ENCODE peak calls at places on chromosomes 4 and X, in nine cellular contexts. One of them, this sample, is unnamed.
A peak's percentile ranks its signal among the peaks of the same experiment; 100 is the strongest.

GRCh38 chrX:136063340-136064079 is 78.3 kb downstream of the SLC9A6 start:
- DNase-seq in IMR-90: no peak
- DNase-seq in spleen: no peak
- DNase-seq in AG04450: no peak
- DNase-seq in H9: no peak
- DNase-seq in mesendoderm: peak; percentile 44
- DNase-seq in PC-9: peak; percentile 87
- DNase-seq in aorta: peak; percentile 56
- DNase-seq in GM23338: no peak
- DNase-seq in this sample: no peak

GRCh38 chr4:31107362-31107761 is 387.2 kb downstream of the PCDH7 start:
- DNase-seq in IMR-90: peak; percentile 57
- DNase-seq in spleen: no peak
- DNase-seq in AG04450: no peak
- DNase-seq in H9: no peak
- DNase-seq in mesendoderm: no peak
- DNase-seq in PC-9: no peak
- DNase-seq in aorta: no peak
- DNase-seq in GM23338: no peak
- DNase-seq in this sample: no peak

GRCh38 chrX:119648421-119648775 is 42.2 kb upstream of the NKRF start:
- DNase-seq in IMR-90: no peak
- DNase-seq in spleen: no peak
- DNase-seq in AG04450: no peak
- DNase-seq in H9: no peak
- DNase-seq in mesendoderm: no peak
- DNase-seq in PC-9: no peak
- DNase-seq in aorta: no peak
- DNase-seq in GM23338: no peak
- DNase-seq in this sample: no peak

GRCh38 chr4:56995525-56995924 is 16.8 kb downstream of the POLR2B start:
- DNase-seq in IMR-90: peak; percentile 97
- DNase-seq in spleen: no peak
- DNase-seq in AG04450: peak; percentile 87
- DNase-seq in H9: no peak
- DNase-seq in mesendoderm: no peak
- DNase-seq in PC-9: no peak
- DNase-seq in aorta: peak; percentile 65
- DNase-seq in GM23338: no peak
- DNase-seq in this sample: peak; percentile 18

GRCh38 chr4:95294291-95294690 is 254.5 kb downstream of the UNC5C start:
- DNase-seq in IMR-90: no peak
- DNase-seq in spleen: no peak
- DNase-seq in AG04450: no peak
- DNase-seq in H9: no peak
- DNase-seq in mesendoderm: no peak
- DNase-seq in PC-9: no peak
- DNase-seq in aorta: no peak
- DNase-seq in GM23338: no peak
- DNase-seq in this sample: no peak

GRCh38 chr4:106238819-106239420 is 77.1 kb downstream of the TBCK start:
- DNase-seq in IMR-90: peak; percentile 34
- DNase-seq in spleen: no peak
- DNase-seq in AG04450: no peak
- DNase-seq in H9: peak; percentile 46
- DNase-seq in mesendoderm: peak; percentile 81
- DNase-seq in PC-9: no peak
- DNase-seq in aorta: no peak
- DNase-seq in GM23338: peak; percentile 80
- DNase-seq in this sample: no peak

GRCh38 chr4:97016186-97016945 is 1126.9 kb downstream of the STPG2 start:
- DNase-seq in IMR-90: no peak
- DNase-seq in spleen: no peak
- DNase-seq in AG04450: no peak
- DNase-seq in H9: no peak
- DNase-seq in mesendoderm: no peak
- DNase-seq in PC-9: no peak
- DNase-seq in aorta: no peak
- DNase-seq in GM23338: no peak
- DNase-seq in this sample: no peak

GRCh38 chr4:48162162-48162561 is 28.1 kb upstream of the TXK start:
- DNase-seq in IMR-90: peak; percentile 35
- DNase-seq in spleen: no peak
- DNase-seq in AG04450: no peak
- DNase-seq in H9: no peak
- DNase-seq in mesendoderm: no peak
- DNase-seq in PC-9: no peak
- DNase-seq in aorta: no peak
- DNase-seq in GM23338: no peak
- DNase-seq in this sample: no peak

GRCh38 chr4:111880116-111880515 is 265.1 kb upstream of the FAM241A start:
- DNase-seq in IMR-90: no peak
- DNase-seq in spleen: no peak
- DNase-seq in AG04450: no peak
- DNase-seq in H9: no peak
- DNase-seq in mesendoderm: no peak
- DNase-seq in PC-9: no peak
- DNase-seq in aorta: no peak
- DNase-seq in GM23338: no peak
- DNase-seq in this sample: no peak

GRCh38 chr4:120718979-120719566 is 203.5 kb downstream of the PRDM5 start:
- DNase-seq in IMR-90: peak; percentile 49
- DNase-seq in spleen: no peak
- DNase-seq in AG04450: peak; percentile 8
- DNase-seq in H9: peak; percentile 43
- DNase-seq in mesendoderm: peak; percentile 69
- DNase-seq in PC-9: no peak
- DNase-seq in aorta: no peak
- DNase-seq in GM23338: peak; percentile 65
- DNase-seq in this sample: no peak

GRCh38 chr4:39472396-39472795 is 13.5 kb downstream of the LIAS start:
- DNase-seq in IMR-90: no peak
- DNase-seq in spleen: no peak
- DNase-seq in AG04450: no peak
- DNase-seq in H9: no peak
- DNase-seq in mesendoderm: no peak
- DNase-seq in PC-9: no peak
- DNase-seq in aorta: no peak
- DNase-seq in GM23338: no peak
- DNase-seq in this sample: no peak

GRCh38 chr4:67151376-67152343 is 393.6 kb downstream of the CENPC start:
- DNase-seq in IMR-90: no peak
- DNase-seq in spleen: peak; percentile 63
- DNase-seq in AG04450: no peak
- DNase-seq in H9: no peak
- DNase-seq in mesendoderm: no peak
- DNase-seq in PC-9: no peak
- DNase-seq in aorta: no peak
- DNase-seq in GM23338: no peak
- DNase-seq in this sample: no peak

GRCh38 chr4:113445286-113445685 is 316.3 kb downstream of the CAMK2D start:
- DNase-seq in IMR-90: peak; percentile 94
- DNase-seq in spleen: no peak
- DNase-seq in AG04450: no peak
- DNase-seq in H9: no peak
- DNase-seq in mesendoderm: no peak
- DNase-seq in PC-9: no peak
- DNase-seq in aorta: peak; percentile 74
- DNase-seq in GM23338: no peak
- DNase-seq in this sample: peak; percentile 87

GRCh38 chr4:139329665-139330200 is 27.5 kb upstream of the NDUFC1 start:
- DNase-seq in IMR-90: no peak
- DNase-seq in spleen: no peak
- DNase-seq in AG04450: no peak
- DNase-seq in H9: no peak
- DNase-seq in mesendoderm: peak; percentile 27
- DNase-seq in PC-9: peak; percentile 58
- DNase-seq in aorta: no peak
- DNase-seq in GM23338: peak; percentile 25
- DNase-seq in this sample: no peak

GRCh38 chr4:76194325-76194724 is 19.3 kb downstream of the SCARB2 start:
- DNase-seq in IMR-90: peak; percentile 94
- DNase-seq in spleen: no peak
- DNase-seq in AG04450: peak; percentile 74
- DNase-seq in H9: no peak
- DNase-seq in mesendoderm: no peak
- DNase-seq in PC-9: peak; percentile 89
- DNase-seq in aorta: no peak
- DNase-seq in GM23338: no peak
- DNase-seq in this sample: peak; percentile 95

GRCh38 chrX:6679988-6680387 is 145.1 kb upstream of the VCX3A start:
- DNase-seq in IMR-90: no peak
- DNase-seq in spleen: no peak
- DNase-seq in AG04450: no peak
- DNase-seq in H9: no peak
- DNase-seq in mesendoderm: no peak
- DNase-seq in PC-9: no peak
- DNase-seq in aorta: no peak
- DNase-seq in GM23338: no peak
- DNase-seq in this sample: no peak
- H3K27ac ChIP-seq in IMR-90: no peak overlapping the region
- H3K27ac ChIP-seq in spleen: no peak overlapping the region
- H3K27ac ChIP-seq in AG04450: no peak overlapping the region
- H3K27ac ChIP-seq in H9: no peak overlapping the region
- H3K27ac ChIP-seq in mesendoderm: no peak overlapping the region
- H3K27ac ChIP-seq in PC-9: no peak overlapping the region
- H3K27ac ChIP-seq in aorta: no peak overlapping the region
- H3K27ac ChIP-seq in GM23338: no peak overlapping the region
- H3K27ac ChIP-seq in this sample: no peak overlapping the region

GRCh38 chr4:791866-792630 is 33.9 kb downstream of the CPLX1 start:
- DNase-seq in IMR-90: no peak
- DNase-seq in spleen: no peak
- DNase-seq in AG04450: no peak
- DNase-seq in H9: peak; percentile 71
- DNase-seq in mesendoderm: peak; percentile 44
- DNase-seq in PC-9: no peak
- DNase-seq in aorta: no peak
- DNase-seq in GM23338: peak; percentile 85
- DNase-seq in this sample: no peak
- H3K27ac ChIP-seq in IMR-90: no peak overlapping the region
- H3K27ac ChIP-seq in spleen: no peak overlapping the region
- H3K27ac ChIP-seq in AG04450: no peak overlapping the region
- H3K27ac ChIP-seq in H9: no peak overlapping the region
- H3K27ac ChIP-seq in mesendoderm: no peak overlapping the region
- H3K27ac ChIP-seq in PC-9: no peak overlapping the region
- H3K27ac ChIP-seq in aorta: no peak overlapping the region
- H3K27ac ChIP-seq in GM23338: no peak overlapping the region
- H3K27ac ChIP-seq in this sample: no peak overlapping the region

GRCh38 chr4:181951265-181951664 is 291.9 kb upstream of the TENM3 start:
- DNase-seq in IMR-90: no peak
- DNase-seq in spleen: no peak
- DNase-seq in AG04450: no peak
- DNase-seq in H9: no peak
- DNase-seq in mesendoderm: no peak
- DNase-seq in PC-9: no peak
- DNase-seq in aorta: no peak
- DNase-seq in GM23338: no peak
- DNase-seq in this sample: no peak

GRCh38 chr4:181950372-181951127 is 292.7 kb upstream of the TENM3 start:
- DNase-seq in IMR-90: no peak
- DNase-seq in spleen: no peak
- DNase-seq in AG04450: no peak
- DNase-seq in H9: no peak
- DNase-seq in mesendoderm: peak; percentile 29
- DNase-seq in PC-9: no peak
- DNase-seq in aorta: no peak
- DNase-seq in GM23338: no peak
- DNase-seq in this sample: no peak

GRCh38 chr4:181952478-181952877 is 290.7 kb upstream of the TENM3 start:
- DNase-seq in IMR-90: peak; percentile 96
- DNase-seq in spleen: no peak
- DNase-seq in AG04450: peak; percentile 84
- DNase-seq in H9: no peak
- DNase-seq in mesendoderm: peak; percentile 7
- DNase-seq in PC-9: no peak
- DNase-seq in aorta: no peak
- DNase-seq in GM23338: no peak
- DNase-seq in this sample: peak; percentile 86

GRCh38 chr4:181946902-181947301 is 296.3 kb upstream of the TENM3 start:
- DNase-seq in IMR-90: peak; percentile 58
- DNase-seq in spleen: no peak
- DNase-seq in AG04450: no peak
- DNase-seq in H9: no peak
- DNase-seq in mesendoderm: no peak
- DNase-seq in PC-9: no peak
- DNase-seq in aorta: no peak
- DNase-seq in GM23338: no peak
- DNase-seq in this sample: no peak

DNA sequence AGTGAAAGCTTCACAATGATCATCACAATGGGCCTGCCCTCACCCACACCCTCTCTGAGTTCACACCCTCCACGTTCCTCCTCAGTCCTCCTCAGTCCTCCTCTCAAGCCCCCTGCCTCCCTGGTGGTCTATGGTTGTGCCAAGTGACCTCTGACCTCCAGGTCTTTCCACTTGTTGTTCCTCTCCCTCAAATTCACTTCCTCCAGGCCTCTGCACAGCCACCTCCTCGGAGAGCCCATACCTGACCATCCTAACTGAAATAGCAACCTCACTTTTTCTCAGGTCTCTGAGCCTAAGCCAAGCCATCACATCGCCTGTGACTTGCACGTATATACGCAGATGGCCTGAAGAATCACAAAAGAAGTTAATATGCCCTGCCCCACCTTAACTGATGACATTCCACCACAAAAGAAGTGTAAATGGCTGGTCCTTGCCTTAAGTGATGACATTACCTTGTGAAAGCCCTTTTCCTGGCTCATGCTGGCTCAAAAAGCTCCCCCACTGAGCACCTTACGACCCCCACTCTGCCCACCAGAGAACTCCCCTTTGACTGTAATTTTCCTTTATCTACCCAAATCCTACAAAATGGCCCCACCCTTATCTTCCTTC is 293.4 kb upstream of the TENM3 start:
- DNase-seq in IMR-90: no peak
- DNase-seq in spleen: no peak
- DNase-seq in AG04450: no peak
- DNase-seq in H9: peak; percentile 85
- DNase-seq in mesendoderm: peak; percentile 36
- DNase-seq in PC-9: no peak
- DNase-seq in aorta: no peak
- DNase-seq in GM23338: peak; percentile 80
- DNase-seq in this sample: no peak
- H3K27ac ChIP-seq in IMR-90: no peak overlapping the region
- H3K27ac ChIP-seq in spleen: no peak overlapping the region
- H3K27ac ChIP-seq in AG04450: no peak overlapping the region
- H3K27ac ChIP-seq in H9: peak overlapping the region; percentile 89
- H3K27ac ChIP-seq in mesendoderm: peak overlapping the region; percentile 39
- H3K27ac ChIP-seq in PC-9: no peak overlapping the region
- H3K27ac ChIP-seq in aorta: no peak overlapping the region
- H3K27ac ChIP-seq in GM23338: peak overlapping the region; percentile 96
- H3K27ac ChIP-seq in this sample: no peak overlapping the region

DNA sequence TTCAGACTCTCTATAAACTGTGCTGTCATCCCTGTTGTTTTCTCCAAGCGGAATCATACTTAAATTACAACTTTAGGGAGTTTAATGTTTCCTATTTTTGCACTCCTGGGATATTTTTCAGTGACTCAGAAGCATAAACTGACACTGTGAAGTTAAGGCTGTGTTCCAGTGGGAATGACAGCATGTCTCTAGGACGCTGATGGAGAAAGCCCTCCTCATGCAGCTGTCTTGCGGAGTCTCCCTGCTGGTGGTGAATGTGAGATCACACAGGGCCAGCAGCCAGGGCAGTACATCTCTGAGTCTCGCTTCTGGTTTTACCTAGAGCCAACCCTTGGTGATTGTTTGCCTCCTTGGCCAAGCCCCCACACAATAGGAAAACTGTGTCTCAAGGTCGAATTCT is 53.3 kb downstream of the NFKB1 start:
- DNase-seq in IMR-90: peak; percentile 92
- DNase-seq in spleen: no peak
- DNase-seq in AG04450: peak; percentile 51
- DNase-seq in H9: peak; percentile 28
- DNase-seq in mesendoderm: peak; percentile 32
- DNase-seq in PC-9: no peak
- DNase-seq in aorta: no peak
- DNase-seq in GM23338: no peak
- DNase-seq in this sample: no peak
- H3K27ac ChIP-seq in IMR-90: no peak overlapping the region
- H3K27ac ChIP-seq in spleen: no peak overlapping the region
- H3K27ac ChIP-seq in AG04450: peak overlapping the region; percentile 35
- H3K27ac ChIP-seq in H9: no peak overlapping the region
- H3K27ac ChIP-seq in mesendoderm: no peak overlapping the region
- H3K27ac ChIP-seq in PC-9: no peak overlapping the region
- H3K27ac ChIP-seq in aorta: no peak overlapping the region
- H3K27ac ChIP-seq in GM23338: no peak overlapping the region
- H3K27ac ChIP-seq in this sample: no peak overlapping the region